ENCODE peak calls at places on chromosomes 13 and 19, in four cellular contexts. X is NCI-H1436, E is uterus, N is NCI-H524. V is an unnamed sample.
A peak's percentile ranks its signal among the peaks of the same experiment; 100 is the strongest.

GRCh38 chr19:11018179-11018578 is 57.3 kb downstream of the SMARCA4 start:
- DNase-seq in X (no peak), N (no peak), E (peak; percentile 56), V (no peak)

GRCh38 chr13:89227356-89227755 is 1556.2 kb downstream of the SLITRK5 start:
- DNase-seq in N (no peak), X (no peak), E (no peak), V (no peak)

GRCh38 chr13:76886292-76887061 is at the start of gene KCTD12:
- DNase-seq in X (peak; percentile 76), N (peak; percentile 61), E (peak; percentile 86), V (no peak)

GRCh38 chr19:6261883-6262282 is 17.9 kb downstream of the MLLT1 start:
- DNase-seq in E (no peak), N (no peak), X (no peak), V (no peak)

GRCh38 chr13:97313481-97313880 is 91.3 kb downstream of the MBNL2 start:
- DNase-seq in N (no peak), X (no peak), E (no peak), V (no peak)

GRCh38 chr13:50241479-50241878 is 226.2 kb downstream of the KCNRG start:
- DNase-seq in N (no peak), E (no peak), X (no peak), V (no peak)

GRCh38 chr13:88223958-88224357 is 552.8 kb downstream of the SLITRK5 start:
- DNase-seq in N (no peak), E (no peak), X (no peak), V (no peak)

GRCh38 chr19:17045907-17046502 is 19.4 kb upstream of the CPAMD8 start:
- DNase-seq in E (no peak), X (no peak), N (no peak), V (no peak)

GRCh38 chr19:43784251-43784980 is 3.6 kb upstream of the KCNN4 start:
- DNase-seq in N (no peak), E (no peak), X (no peak), V (no peak)

GRCh38 chr13:32734511-32734910 is 148.3 kb downstream of the PDS5B start:
- DNase-seq in X (no peak), E (no peak), N (peak; percentile 57), V (no peak)

GRCh38 chr19:13843104-13843921 is 33.6 kb upstream of the NANOS3 start:
- DNase-seq in E (peak; percentile 77), X (no peak), N (no peak), V (peak; percentile 47)

GRCh38 chr19:18330865-18331264 is 8.0 kb upstream of the LSM4 start:
- DNase-seq in N (no peak), X (no peak), E (no peak), V (no peak)

GRCh38 chr13:32904271-32904670 is 112.0 kb upstream of the KL start:
- DNase-seq in E (no peak), N (no peak), X (no peak), V (no peak)

GRCh38 chr13:21040120-21040834 is 21.1 kb downstream of the LATS2 start:
- DNase-seq in X (no peak), N (no peak), E (no peak), V (no peak)

GRCh38 chr19:15934332-15935078 is at the start of gene CYP4F11:
- DNase-seq in X (no peak), N (no peak), E (peak; percentile 30), V (peak; percentile 3)

GRCh38 chr13:102401305-102401704 is 543 bp downstream of the FGF14 start:
- DNase-seq in E (no peak), N (no peak), X (no peak), V (no peak)

GRCh38 chr19:17078920-17079709 is 3.5 kb downstream of the MYO9B start:
- DNase-seq in X (no peak), E (no peak), N (no peak), V (no peak)

GRCh38 chr19:1383014-1383310 is 745 bp upstream of the NDUFS7 start:
- DNase-seq in E (no peak), X (no peak), N (no peak), V (no peak)

GRCh38 chr19:49368711-49369358 is 5.2 kb downstream of the DKKL1 start:
- DNase-seq in E (no peak), X (no peak), N (no peak), V (no peak)

GRCh38 chr13:32475403-32475802 is 47.5 kb upstream of the N4BP2L1 start:
- DNase-seq in E (no peak), N (no peak), X (no peak), V (no peak)

GRCh38 chr19:3879656-3880055 is 829 bp upstream of the ATCAY start:
- DNase-seq in N (no peak), X (no peak), E (no peak), V (no peak)

GRCh38 chr19:33705860-33706259 is 84.1 kb downstream of the CHST8 start:
- DNase-seq in N (no peak), E (no peak), X (no peak), V (no peak)

GRCh38 chr19:44590245-44591059 is 22.9 kb upstream of the IGSF23 start:
- DNase-seq in N (no peak), E (no peak), X (no peak), V (no peak)

GRCh38 chr13:45849408-45849807 is 2.1 kb downstream of the SIAH3 start:
- DNase-seq in E (no peak), N (no peak), X (no peak), V (no peak)

GRCh38 chr13:21034602-21035190 is 26.7 kb downstream of the LATS2 start:
- DNase-seq in X (no peak), N (no peak), E (no peak), V (no peak)

V was measured in DMS79.